ENCODE peak calls at places on chromosomes 5 and 9, in five cellular contexts. H is foreskin fibroblast; V is nephron progenitor cell; B is lung; D is CD8-positive, alpha-beta T cell. S is an unnamed sample.

GRCh38 chr5:157198277-157199058 is 17.8 kb downstream of the ITK start:
- DNase-seq in B (no peak), D (no peak), H (no peak), V (no peak), S (no peak)

GRCh38 chr5:173507171-173507570 is 109.3 kb downstream of the BOD1 start:
- DNase-seq in V (no peak), H (no peak), D (no peak), B (no peak), S (no peak)

GRCh38 chr5:78187172-78187571 is 107.3 kb downstream of the AP3B1 start:
- DNase-seq in V (no peak), H (no peak), B (no peak), D (no peak), S (no peak)

GRCh38 chr5:179239256-179240135 is 105.8 kb downstream of the ADAMTS2 start:
- DNase-seq in D (no peak), H (no peak), V (no peak), B (no peak), S (no peak)

GRCh38 chr9:86128235-86128822 is 29.0 kb upstream of the GOLM1 start:
- DNase-seq in V (no peak), H (no peak), D (no peak), B (no peak), S (no peak)

GRCh38 chr9:3692606-3693005 is 166.8 kb upstream of the RFX3 start:
- DNase-seq in B (no peak), H (no peak), D (no peak), V (no peak), S (no peak)

GRCh38 chr9:120259100-120259499 is 320.9 kb downstream of the CDK5RAP2 start:
- DNase-seq in H (no peak), D (no peak), V (no peak), B (no peak), S (no peak)

GRCh38 chr5:149666212-149666852 is 63.8 kb upstream of the PPARGC1B start:
- DNase-seq in B (no peak), H (peak), V (no peak), D (no peak), S (no peak)

GRCh38 chr5:150642567-150642927 is 2.1 kb downstream of the SYNPO start:
- DNase-seq in D (no peak), V (no peak), B (peak), H (peak), S (peak)

GRCh38 chr5:179816401-179817070 is 4.2 kb upstream of the SQSTM1 start:
- DNase-seq in B (no peak), V (no peak), H (peak), D (no peak), S (no peak)

GRCh38 chr9:114928092-114928491 is 2.3 kb downstream of the TNFSF8 start:
- DNase-seq in H (no peak), V (no peak), B (no peak), D (no peak), S (no peak)

GRCh38 chr5:114450516-114450909 is 88.6 kb downstream of the KCNN2 start:
- DNase-seq in H (peak), V (peak), B (no peak), D (no peak), S (no peak)

GRCh38 chr9:25472085-25472607 is 206.1 kb downstream of the TUSC1 start:
- DNase-seq in V (no peak), D (no peak), H (no peak), B (no peak), S (no peak)

GRCh38 chr5:4561403-4561802 is 578.7 kb upstream of the ADAMTS16 start:
- DNase-seq in V (no peak), D (no peak), B (no peak), H (no peak), S (no peak)

GRCh38 chr9:109498195-109499060 is at the start of gene PTPN3:
- DNase-seq in D (no peak), V (peak), H (peak), B (no peak), S (peak)

GRCh38 chr5:112682621-112683061 is 55.0 kb upstream of the APC start:
- DNase-seq in V (no peak), H (no peak), D (no peak), B (no peak), S (no peak)

GRCh38 chr5:112921833-112922817 is at the start of gene REEP5:
- DNase-seq in D (peak), B (peak), H (peak), V (peak), S (peak)

DNA sequence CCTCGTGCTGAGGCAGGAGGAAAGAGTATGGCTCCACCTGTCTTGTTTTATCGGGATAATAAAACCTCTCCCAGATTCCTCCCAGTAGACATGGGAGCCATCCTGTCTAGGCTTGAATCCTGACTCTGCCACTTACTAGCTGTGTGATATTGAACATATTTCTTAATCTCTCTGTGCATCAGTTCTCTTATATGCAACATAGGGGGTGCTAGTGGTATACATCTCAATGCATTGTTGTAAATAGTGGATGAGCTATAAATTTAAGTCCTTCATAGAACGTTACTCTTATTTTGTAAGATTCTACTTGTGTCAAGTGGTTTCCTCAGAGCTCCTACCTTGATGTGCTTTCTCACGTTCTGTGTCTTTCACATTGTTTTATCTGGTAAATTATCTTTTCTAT is 417.7 kb upstream of the POU5F2 start:
- DNase-seq in H (no peak), D (no peak), V (no peak), B (no peak), S (no peak)
- TF ChIP-seq CTCF in H (no peak), D (no peak), V (no peak), B (no peak), S (no peak)

DNA sequence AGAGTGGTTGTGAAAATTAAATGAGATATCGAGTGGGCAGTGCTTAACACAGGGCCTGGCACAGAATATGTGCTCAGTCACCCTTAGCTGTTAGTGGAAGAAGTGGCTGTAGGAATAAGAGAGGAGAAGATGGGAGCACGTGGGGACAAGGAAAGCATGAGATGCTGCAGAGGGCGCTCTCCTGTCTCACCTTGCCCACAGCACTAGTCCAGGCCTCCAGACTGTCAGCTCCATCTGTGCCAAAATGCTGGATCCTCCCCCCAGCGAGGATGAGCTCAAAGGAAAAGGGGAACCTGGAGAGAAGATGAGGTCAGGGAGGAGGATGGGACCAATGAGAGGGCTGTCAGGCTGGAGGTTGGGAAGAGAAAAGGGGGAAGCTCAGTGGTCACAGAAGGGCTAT is 12.5 kb downstream of the ARAP3 start:
- DNase-seq in V (no peak), D (no peak), B (no peak), H (no peak), S (no peak)
- TF ChIP-seq CTCF in V (no peak), D (no peak), B (no peak), H (no peak), S (no peak)

GRCh38 chr5:9799601-9800000 is 169.4 kb upstream of the TAS2R1 start:
- DNase-seq in D (no peak), B (no peak), H (no peak), V (no peak), S (no peak)

DNA sequence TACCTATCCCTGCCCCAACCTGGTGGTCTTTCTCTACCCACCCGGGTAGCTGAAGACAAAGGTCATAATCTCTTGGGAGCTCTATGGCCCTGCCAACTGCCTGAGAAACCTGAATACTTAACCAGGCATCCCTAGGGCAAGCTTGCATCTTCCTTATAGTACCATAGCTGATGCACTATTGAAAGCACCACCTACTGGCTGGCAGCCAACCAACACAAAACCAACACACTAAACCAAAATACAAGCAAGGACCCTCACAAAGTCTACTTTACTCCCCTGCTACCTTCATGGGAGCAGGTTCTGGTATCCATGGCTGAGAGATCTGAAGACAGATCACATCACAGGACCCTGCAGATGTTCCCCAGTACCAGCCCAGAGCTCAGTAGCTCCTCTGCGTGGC is 171.8 kb upstream of the TAS2R1 start:
- DNase-seq in H (no peak), V (no peak), B (no peak), D (no peak), S (no peak)
- TF ChIP-seq CTCF in H (no peak), V (no peak), B (no peak), D (no peak), S (no peak)

GRCh38 chr5:170273968-170274710 is 23.4 kb downstream of the LCP2 start:
- DNase-seq in H (no peak), B (no peak), V (peak), D (no peak), S (no peak)
- TF ChIP-seq CTCF in H (no peak), B (no peak), V (no peak), D (peak), S (no peak)

GRCh38 chr5:145347026-145347616 is 488.0 kb downstream of the PRELID2 start:
- DNase-seq in H (peak), V (peak), B (no peak), D (no peak), S (no peak)
- TF ChIP-seq CTCF in H (peak), V (peak), B (no peak), D (no peak), S (no peak)

GRCh38 chr5:23721336-23721735 is 213.9 kb downstream of the PRDM9 start:
- DNase-seq in B (no peak), D (no peak), V (no peak), H (no peak), S (no peak)

GRCh38 chr5:23730023-23730422 is 222.6 kb downstream of the PRDM9 start:
- DNase-seq in V (no peak), B (no peak), H (no peak), D (no peak), S (no peak)

DNA sequence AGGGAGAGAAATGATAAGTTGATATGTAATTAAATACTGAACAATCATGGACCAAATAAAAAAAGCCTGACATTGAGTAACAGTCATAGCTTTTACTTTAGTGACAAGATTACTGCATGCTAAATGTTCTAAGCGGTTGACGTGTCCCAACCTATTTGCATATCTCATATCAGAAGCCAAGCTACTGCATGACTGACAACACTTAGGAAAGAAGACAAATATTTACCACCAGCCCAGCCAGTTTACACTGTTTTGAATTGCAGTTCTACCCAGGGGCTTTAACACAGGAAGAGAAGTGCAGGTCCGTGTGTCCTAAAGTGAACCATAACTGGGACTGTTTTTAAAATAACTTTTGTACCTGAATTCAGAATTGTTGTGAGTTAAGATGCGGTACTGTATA is 219.9 kb downstream of the PRDM9 start:
- DNase-seq in B (no peak), D (no peak), H (no peak), V (no peak), S (no peak)
- TF ChIP-seq CTCF in B (no peak), D (no peak), H (no peak), V (no peak), S (no peak)

DNA sequence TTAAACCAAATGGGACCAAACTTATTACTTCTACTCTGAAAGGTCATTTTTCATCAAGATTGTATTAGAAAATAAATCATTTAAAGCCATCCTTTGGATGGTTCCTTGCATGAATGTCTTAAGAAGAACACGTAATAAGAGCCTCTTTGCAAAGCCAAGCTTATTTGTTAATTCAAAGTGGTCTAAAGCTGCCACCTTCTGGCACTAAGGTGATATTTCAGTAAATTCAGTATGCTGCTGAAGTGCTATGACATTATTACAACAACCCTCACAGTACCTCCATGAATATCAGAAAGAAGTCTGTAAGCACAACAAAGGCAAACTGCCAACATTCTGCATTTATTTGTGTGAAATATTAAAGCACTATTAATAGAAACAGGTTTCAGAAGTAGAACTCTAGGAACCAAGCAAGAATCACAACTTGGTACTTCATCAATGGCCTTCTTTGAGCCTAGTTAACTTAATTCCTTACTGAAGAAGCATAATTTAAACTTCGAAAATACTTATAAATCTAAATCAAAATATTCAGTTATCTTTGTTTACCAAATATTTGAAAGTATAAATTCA is 53.1 kb upstream of the TYRP1 start:
- DNase-seq in B (no peak), H (peak), V (no peak), D (no peak), S (no peak)
- TF ChIP-seq CTCF in B (no peak), H (peak), V (peak), D (no peak), S (no peak)

DNA sequence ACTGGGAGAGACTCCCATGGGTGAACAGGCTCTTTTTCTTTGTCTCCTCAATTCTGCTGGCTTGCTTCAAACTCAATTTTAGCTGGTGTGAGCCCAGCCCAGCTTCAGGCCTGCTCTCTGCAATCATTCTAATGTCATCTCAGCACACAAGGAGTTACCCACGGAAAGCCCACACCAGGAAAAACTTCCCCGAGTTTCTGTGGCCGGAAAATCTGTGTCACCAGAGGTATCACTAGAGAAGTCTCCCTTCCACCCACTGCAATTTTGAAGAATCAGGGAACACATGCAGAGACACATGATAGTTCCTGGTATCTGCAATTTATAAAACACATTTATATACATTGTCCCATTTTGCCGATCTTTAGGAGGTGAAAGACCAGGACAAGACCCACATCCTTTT is 13.5 kb upstream of the NDFIP1 start:
- DNase-seq in V (no peak), D (no peak), B (no peak), H (no peak), S (no peak)
- TF ChIP-seq CTCF in V (no peak), D (no peak), B (no peak), H (no peak), S (no peak)

DNA sequence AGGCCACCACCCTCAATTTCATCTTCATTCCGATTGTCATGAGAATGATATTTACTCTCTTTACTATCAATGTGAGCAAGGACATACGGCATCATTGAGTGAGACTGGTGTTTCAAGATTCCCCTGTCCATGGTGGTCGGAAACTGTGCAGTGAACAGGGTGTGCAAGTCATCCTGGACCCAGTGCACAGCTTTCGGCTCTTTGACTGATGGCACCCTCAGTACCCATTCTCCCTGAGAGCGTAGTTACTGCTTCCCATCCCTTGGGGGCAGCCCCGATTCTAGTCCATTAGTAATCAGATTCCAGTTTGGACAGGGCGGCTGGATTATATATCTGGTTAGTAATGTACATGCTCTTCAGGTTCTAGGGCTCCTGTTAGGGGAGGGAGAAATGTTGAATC is 61.7 kb upstream of the SUB1 start:
- DNase-seq in H (peak), D (no peak), V (no peak), B (no peak), S (no peak)
- TF ChIP-seq CTCF in H (no peak), D (no peak), V (no peak), B (no peak), S (no peak)